ENCODE peak calls at places on chromosomes 1 and 21, in five cellular contexts. S is renal cortical epithelial cell, M is caudate nucleus, K is NCI-H1694 treated with DMSO at 0.1 percent for 48 hours, G is amygdala. R is an unnamed sample.

GRCh38 chr1:70438529-70438928 is 27.5 kb downstream of the CTH start:
- DNase-seq in S (peak; percentile 11), G (no peak), M (no peak), K (no peak), R (no peak)

GRCh38 chr1:45246760-45247159 is 40.4 kb upstream of the ZSWIM5 start:
- DNase-seq in M (no peak), G (no peak), K (no peak), S (peak; percentile 65), R (no peak)

GRCh38 chr1:219847215-219847855 is 81.0 kb downstream of the SLC30A10 start:
- DNase-seq in S (peak; percentile 37), M (no peak), K (no peak), G (no peak), R (no peak)

GRCh38 chr21:38202811-38203210 is 54.0 kb upstream of the KCNJ15 start:
- DNase-seq in S (no peak), K (no peak), M (no peak), G (no peak), R (no peak)

GRCh38 chr1:70220517-70221240 is 501 bp upstream of the SRSF11 start:
- DNase-seq in S (peak; percentile 22), M (no peak), G (no peak), K (no peak), R (no peak)

GRCh38 chr1:62082456-62083363 is 111.9 kb upstream of the L1TD1 start:
- DNase-seq in M (no peak), G (no peak), K (peak; percentile 62), S (peak; percentile 34), R (peak; percentile 52)

GRCh38 chr1:39378377-39378776 is 113.1 kb upstream of the BMP8A start:
- DNase-seq in G (no peak), S (peak; percentile 49), M (no peak), K (no peak), R (peak; percentile 30)

GRCh38 chr1:76759950-76760349 is 107.3 kb upstream of the ST6GALNAC5 start:
- DNase-seq in K (no peak), G (no peak), M (no peak), S (peak; percentile 96), R (no peak)

GRCh38 chr21:45505416-45506021 is 36.7 kb downstream of the SLC19A1 start:
- DNase-seq in G (no peak), K (no peak), M (no peak), S (no peak), R (no peak)

GRCh38 chr1:224168859-224169380 is 14.1 kb upstream of the DEGS1 start:
- DNase-seq in K (no peak), M (no peak), G (no peak), S (peak; percentile 96), R (no peak)

GRCh38 chr1:145922266-145922665 is 3.7 kb upstream of the PEX11B start:
- DNase-seq in G (no peak), S (no peak), M (no peak), K (no peak), R (no peak)

GRCh38 chr1:27787895-27788294 is 14.9 kb downstream of the STX12 start:
- DNase-seq in M (no peak), K (no peak), G (no peak), S (peak; percentile 60), R (no peak)

GRCh38 chr1:230691615-230692014 is 22.3 kb downstream of the AGT start:
- DNase-seq in S (no peak), G (no peak), M (no peak), K (peak; percentile 64), R (peak; percentile 82)